ENCODE peak calls at places on chromosome 16, in four cellular contexts. U, P, F and Y are unnamed samples.

GRCh38 chr16:80984124-80984892 is 22.4 kb downstream of the CMC2 start:
- DNase-seq in F (no peak), P (no peak), U (no peak), Y (no peak)

GRCh38 chr16:88527186-88527936 is 42.8 kb upstream of the ZC3H18 start:
- DNase-seq in P (peak; percentile 51), U (peak; percentile 85), F (peak; percentile 94), Y (peak; percentile 82)

GRCh38 chr16:17571499-17572093 is 100.8 kb upstream of the XYLT1 start:
- DNase-seq in F (no peak), U (no peak), P (no peak), Y (no peak)

GRCh38 chr16:4566144-4566543 is 10.0 kb downstream of the C16orf96 start:
- DNase-seq in F (peak; percentile 21), P (no peak), U (no peak), Y (no peak)

GRCh38 chr16:57639172-57639571 is 10.7 kb downstream of the ADGRG1 start:
- DNase-seq in P (no peak), F (no peak), U (peak; percentile 68), Y (peak; percentile 88)

GRCh38 chr16:474420-475122 is 49.1 kb downstream of the RAB11FIP3 start:
- DNase-seq in U (no peak), F (no peak), P (peak; percentile 87), Y (no peak)

GRCh38 chr16:11583171-11583570 is 3.5 kb downstream of the LITAF start:
- DNase-seq in U (no peak), F (no peak), P (no peak), Y (no peak)

GRCh38 chr16:56370836-56371235 is 54.5 kb downstream of the AMFR start:
- DNase-seq in P (no peak), F (no peak), U (no peak), Y (no peak)

GRCh38 chr16:2008631-2009301 is 855 bp downstream of the ZNF598 start:
- DNase-seq in F (peak; percentile 56), P (peak; percentile 65), U (no peak), Y (no peak)

GRCh38 chr16:58931436-58931835 is 197.3 kb upstream of the GOT2 start:
- DNase-seq in U (no peak), P (no peak), F (no peak), Y (no peak)

GRCh38 chr16:54135361-54136275 is 151.0 kb downstream of the IRX3 start:
- DNase-seq in U (no peak), P (no peak), F (no peak), Y (no peak)

GRCh38 chr16:1923299-1924034 is 5.3 kb upstream of the HS3ST6 start:
- DNase-seq in U (no peak), P (peak; percentile 50), F (no peak), Y (peak; percentile 77)

GRCh38 chr16:51382940-51383339 is 231.9 kb upstream of the SALL1 start:
- DNase-seq in P (no peak), F (no peak), U (no peak), Y (no peak)

GRCh38 chr16:68190745-68191510 is 45.0 kb downstream of the ESRP2 start:
- DNase-seq in U (no peak), F (no peak), P (peak; percentile 32), Y (peak; percentile 44)

GRCh38 chr16:524274-525011 is 3.1 kb upstream of the CAPN15 start:
- DNase-seq in U (no peak), P (no peak), F (no peak), Y (no peak)

GRCh38 chr16:50313596-50314483 is 47.5 kb downstream of the ADCY7 start:
- DNase-seq in F (no peak), U (no peak), P (peak; percentile 95), Y (no peak)

GRCh38 chr16:15611610-15612009 is 31.3 kb downstream of the MARF1 start:
- DNase-seq in F (no peak), U (no peak), P (no peak), Y (no peak)

GRCh38 chr16:15880434-15880833 is 8.0 kb downstream of the CEP20 start:
- DNase-seq in F (no peak), P (no peak), U (no peak), Y (no peak)

GRCh38 chr16:48905632-48906031 is 295.7 kb upstream of the N4BP1 start:
- DNase-seq in P (no peak), F (no peak), U (no peak), Y (no peak)

GRCh38 chr16:5851583-5851982 is 754.0 kb upstream of the EEF2KMT start:
- DNase-seq in U (no peak), P (no peak), F (no peak), Y (no peak)

GRCh38 chr16:56549744-56550385 is 15.0 kb upstream of the MT4 start:
- DNase-seq in F (no peak), U (no peak), P (no peak), Y (no peak)

GRCh38 chr16:54177857-54178490 is 108.6 kb downstream of the IRX3 start:
- DNase-seq in F (no peak), P (no peak), U (no peak), Y (no peak)

GRCh38 chr16:20906225-20906870 is 5.8 kb downstream of the LYRM1 start:
- DNase-seq in U (no peak), F (no peak), P (no peak), Y (no peak)

GRCh38 chr16:69523571-69523970 is 42.2 kb upstream of the NFAT5 start:
- DNase-seq in F (no peak), P (no peak), U (no peak), Y (no peak)

GRCh38 chr16:78742501-78743283 is 643.2 kb downstream of the WWOX start:
- DNase-seq in P (no peak), F (peak; percentile 66), U (no peak), Y (no peak)

GRCh38 chr16:15404792-15405191 is 9.2 kb downstream of the MPV17L start:
- DNase-seq in F (no peak), U (no peak), P (no peak), Y (no peak)

GRCh38 chr16:824601-825000 is 24.1 kb upstream of the GNG13 start:
- DNase-seq in F (no peak), P (no peak), U (no peak), Y (no peak)

GRCh38 chr16:17590711-17591654 is 120.2 kb upstream of the XYLT1 start:
- DNase-seq in F (no peak), P (no peak), U (no peak), Y (no peak)

GRCh38 chr16:19130852-19131808 is 17.4 kb downstream of the ITPRIPL2 start:
- DNase-seq in F (no peak), P (no peak), U (peak; percentile 16), Y (peak; percentile 35)

GRCh38 chr16:18983565-18984424 is at the start of gene TMC7:
- DNase-seq in P (peak; percentile 91), U (peak; percentile 98), F (peak; percentile 66), Y (peak; percentile 97)

GRCh38 chr16:83402969-83403368 is 404.8 kb upstream of the HSBP1 start:
- DNase-seq in U (no peak), F (no peak), P (no peak), Y (no peak)

GRCh38 chr16:83404261-83404660 is 403.5 kb upstream of the HSBP1 start:
- DNase-seq in F (no peak), U (no peak), P (no peak), Y (no peak)

GRCh38 chr16:83403751-83404150 is 404.0 kb upstream of the HSBP1 start:
- DNase-seq in U (no peak), P (no peak), F (no peak), Y (no peak)

GRCh38 chr16:83400234-83400633 is 407.5 kb upstream of the HSBP1 start:
- DNase-seq in P (no peak), U (peak; percentile 3), F (no peak), Y (no peak)

GRCh38 chr16:83402160-83402794 is 405.5 kb upstream of the HSBP1 start:
- DNase-seq in P (no peak), U (no peak), F (no peak), Y (no peak)
- TF ChIP-seq CTCF in P (no peak), U (no peak), F (no peak), Y (peak; percentile 3)

GRCh38 chr16:27748868-27749546 is 199.1 kb downstream of the KATNIP start:
- DNase-seq in P (peak; percentile 25), F (peak; percentile 52), U (peak; percentile 19), Y (no peak)
- TF ChIP-seq CTCF in P (peak; percentile 22), F (no peak), U (no peak), Y (no peak)

GRCh38 chr16:46949216-46949892 is 24.1 kb downstream of the DNAJA2 start:
- DNase-seq in P (no peak), U (no peak), F (no peak), Y (no peak)

GRCh38 chr16:46948548-46949166 is 24.8 kb downstream of the DNAJA2 start:
- DNase-seq in U (no peak), P (peak; percentile 87), F (no peak), Y (no peak)

GRCh38 chr16:46950009-46950408 is 23.5 kb downstream of the DNAJA2 start:
- DNase-seq in F (no peak), U (no peak), P (no peak), Y (no peak)

DNA sequence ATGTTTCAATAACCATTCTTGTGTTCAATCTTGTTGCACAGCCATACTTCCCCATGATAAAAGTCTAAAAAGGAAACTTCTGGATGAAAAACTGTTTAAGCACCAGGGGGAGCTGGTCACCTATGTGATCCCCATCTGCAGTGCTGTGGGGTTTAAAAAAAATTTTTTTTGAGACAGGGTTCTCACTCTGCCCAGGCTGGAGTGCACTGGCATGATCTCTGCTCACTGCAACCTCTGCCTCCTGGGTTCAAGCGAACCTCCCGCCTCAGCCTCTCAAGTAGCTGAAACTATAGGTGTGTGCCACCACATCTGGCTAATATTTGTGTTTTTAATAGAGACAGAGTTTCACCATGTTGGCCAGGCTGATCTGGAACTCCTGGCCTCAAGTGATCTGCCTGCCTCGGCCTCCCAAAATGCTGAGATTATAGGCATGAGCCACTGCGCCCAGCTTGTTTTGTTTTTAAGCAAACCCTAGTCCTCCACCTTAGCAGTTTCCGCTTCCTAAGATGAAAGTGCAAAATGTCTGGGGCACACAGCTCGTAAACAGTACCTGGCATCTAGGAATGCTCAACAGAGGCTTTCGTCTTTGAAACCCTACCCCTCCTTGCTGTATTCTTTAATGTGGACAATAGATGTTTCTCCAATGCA is 25.4 kb downstream of the DNAJA2 start:
- DNase-seq in P (peak; percentile 71), U (peak; percentile 52), F (peak; percentile 53), Y (no peak)
- TF ChIP-seq CTCF in P (peak; percentile 85), U (peak; percentile 26), F (peak; percentile 33), Y (peak; percentile 44)

GRCh38 chr16:72309001-72309400 is 137.0 kb upstream of the PMFBP1 start:
- DNase-seq in P (peak; percentile 96), U (no peak), F (no peak), Y (no peak)
- TF ChIP-seq CTCF in P (no peak), U (no peak), F (no peak), Y (no peak)